ENCODE peak calls at places on chromosomes 2 and 18, in four cellular contexts. S is endodermal cell, T is lower lobe of right lung, Z is dorsolateral prefrontal cortex. G is an unnamed sample.

GRCh38 chr2:232477751-232478510 is 9.7 kb downstream of the ECEL1 start:
- DNase-seq in T (peak), S (peak), Z (no peak), G (no peak)

GRCh38 chr2:175363719-175364118 is 182.2 kb upstream of the ATP5MC3 start:
- DNase-seq in T (no peak), Z (no peak), S (no peak), G (no peak)

GRCh38 chr2:46421361-46421760 is 58.0 kb upstream of the TMEM247 start:
- DNase-seq in T (no peak), Z (no peak), S (no peak), G (no peak)

GRCh38 chr2:151269798-151270568 is 8.3 kb upstream of the RBM43 start:
- DNase-seq in T (no peak), Z (no peak), S (no peak), G (no peak)

GRCh38 chr2:181904022-181904632 is 12.6 kb downstream of the ITPRID2 start:
- DNase-seq in T (no peak), S (no peak), Z (no peak), G (no peak)

GRCh38 chr2:19607400-19607799 is 249.0 kb upstream of the OSR1 start:
- DNase-seq in Z (no peak), T (no peak), S (no peak), G (no peak)

GRCh38 chr18:11020867-11021414 is 128.4 kb downstream of the PIEZO2 start:
- DNase-seq in Z (no peak), T (no peak), S (no peak), G (no peak)

GRCh38 chr2:42756956-42757513 is 6.9 kb downstream of the OXER1 start:
- DNase-seq in Z (no peak), S (no peak), T (no peak), G (no peak)

GRCh38 chr2:21346984-21347383 is 223.2 kb downstream of the TDRD15 start:
- DNase-seq in Z (no peak), S (no peak), T (no peak), G (no peak)

GRCh38 chr2:80199504-80199903 is 105.0 kb downstream of the LRRTM1 start:
- DNase-seq in Z (no peak), T (no peak), S (no peak), G (no peak)

GRCh38 chr2:55019547-55020258 is 30.5 kb downstream of the RTN4 start:
- DNase-seq in S (no peak), Z (no peak), T (no peak), G (no peak)
- H3K27ac ChIP-seq in S (no peak), Z (no peak), T (peak), G (peak)

GRCh38 chr18:38956068-38956467 is 1390.5 kb upstream of the CELF4 start:
- DNase-seq in T (no peak), Z (no peak), S (no peak), G (no peak)

GRCh38 chr18:38948436-38948835 is 1382.8 kb upstream of the CELF4 start:
- DNase-seq in T (no peak), Z (no peak), S (no peak), G (no peak)

DNA sequence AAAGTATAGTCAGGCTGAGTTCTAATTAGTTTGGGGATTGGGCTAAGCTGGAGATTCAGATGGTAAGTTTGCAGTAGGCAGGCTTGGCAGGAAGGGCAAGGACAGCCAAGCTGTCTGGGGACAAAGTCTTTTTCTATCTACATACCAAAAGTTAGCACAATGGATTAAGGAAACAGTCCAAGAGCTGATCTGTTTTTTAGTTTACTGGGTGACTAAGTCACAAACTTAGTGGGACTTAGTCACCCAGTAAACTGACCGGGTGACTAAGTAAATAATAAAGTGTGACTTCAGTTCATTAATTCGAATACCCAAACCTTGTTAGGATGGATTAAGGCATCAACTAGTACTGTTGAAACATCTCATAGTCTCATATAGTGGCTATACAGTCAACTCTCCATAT is 1386.0 kb upstream of the CELF4 start:
- DNase-seq in T (no peak), S (no peak), Z (no peak), G (no peak)
- H3K27ac ChIP-seq in T (no peak), S (no peak), Z (no peak), G (no peak)

GRCh38 chr2:96537066-96537733 is 648 bp downstream of the ARID5A start:
- DNase-seq in Z (no peak), S (peak), T (peak), G (no peak)
- H3K27ac ChIP-seq in Z (peak), S (no peak), T (peak), G (peak)

DNA sequence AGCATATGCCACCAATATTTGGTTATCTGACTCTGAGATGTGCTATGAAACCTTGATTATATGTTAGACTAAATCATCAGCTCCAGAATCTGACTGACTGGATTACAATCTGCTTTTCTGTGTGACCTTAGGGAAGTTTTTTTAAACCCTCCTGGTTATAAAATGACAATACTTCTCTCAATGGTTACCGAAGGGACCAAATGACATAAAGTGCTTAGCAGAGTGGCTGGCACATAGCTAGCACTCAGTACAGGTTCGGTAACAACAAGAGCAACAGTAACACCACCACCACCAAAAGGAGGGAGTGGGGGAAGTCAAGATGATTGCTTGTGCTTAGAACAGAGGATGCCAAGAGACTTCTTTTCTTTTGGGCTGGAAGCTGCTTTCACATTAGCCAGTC is 306.2 kb downstream of the PTPRM start:
- DNase-seq in Z (no peak), T (no peak), S (no peak), G (no peak)
- H3K27ac ChIP-seq in Z (no peak), T (no peak), S (no peak), G (no peak)

DNA sequence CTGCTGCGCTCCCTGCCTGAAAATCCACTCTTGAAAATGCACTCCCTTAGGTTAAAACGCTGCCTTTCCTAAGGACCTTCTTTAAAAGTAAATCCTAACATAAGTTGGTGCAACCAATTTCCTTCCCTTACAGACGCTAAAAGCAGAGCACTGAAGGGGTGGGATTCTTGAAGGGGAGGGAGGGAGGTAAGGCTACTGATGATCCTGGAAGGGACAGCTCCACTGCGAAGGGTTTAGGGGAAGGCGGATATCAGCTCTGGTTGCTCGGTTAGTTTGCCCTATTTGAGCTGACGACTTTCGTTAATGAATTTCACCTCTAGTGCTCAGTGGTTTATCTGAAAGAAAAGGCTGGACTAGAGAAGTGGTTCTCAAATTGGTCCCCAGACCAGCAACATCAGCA is 49.7 kb upstream of the SIGLEC15 start:
- DNase-seq in Z (no peak), S (no peak), T (no peak), G (no peak)
- H3K27ac ChIP-seq in Z (peak), S (no peak), T (peak), G (no peak)

DNA sequence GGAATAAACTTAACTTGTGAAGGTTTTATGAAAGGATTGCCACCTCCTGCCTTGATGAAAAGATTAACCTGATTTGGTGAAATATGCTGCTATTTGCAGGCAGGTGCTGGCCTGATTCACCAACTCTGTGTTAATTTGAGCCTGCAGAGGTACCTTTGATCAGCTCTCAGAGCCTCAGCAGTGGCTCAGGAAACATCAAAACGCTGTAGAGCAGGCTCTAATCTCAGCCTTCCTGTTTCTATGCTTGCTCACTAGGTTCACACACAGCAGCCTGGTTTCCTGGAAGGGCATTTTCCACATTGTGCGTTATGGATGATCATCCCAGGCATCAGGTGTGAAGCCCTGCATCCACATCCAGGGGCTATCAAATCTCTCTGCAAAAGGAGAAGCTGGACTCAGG is 16.9 kb downstream of the TGIF1 start:
- DNase-seq in S (peak), Z (no peak), T (no peak), G (no peak)
- H3K27ac ChIP-seq in S (no peak), Z (no peak), T (no peak), G (no peak)

GRCh38 chr2:240328526-240328925 is 106.9 kb upstream of the GPC1 start:
- DNase-seq in T (no peak), S (no peak), Z (no peak), G (no peak)
- H3K27ac ChIP-seq in T (no peak), S (no peak), Z (no peak), G (no peak)

GRCh38 chr2:217853961-217854360 is 148.8 kb downstream of the TNS1 start:
- DNase-seq in S (no peak), Z (no peak), T (no peak), G (no peak)
- H3K27ac ChIP-seq in S (no peak), Z (peak), T (no peak), G (peak)

G was measured in caudate nucleus.